ENCODE peak calls at places on chromosome 17, in four cellular contexts. M, U, F and T are unnamed samples.

GRCh38 chr17:82110298-82110697 is 12.3 kb upstream of the FASN start:
- DNase-seq in M (no peak), U (no peak), F (no peak), T (no peak)

GRCh38 chr17:64787921-64788271 is 125.8 kb upstream of the SMURF2 start:
- DNase-seq in M (no peak), U (no peak), F (no peak), T (no peak)

GRCh38 chr17:10021239-10021638 is 116.2 kb upstream of the RCVRN start:
- DNase-seq in M (no peak), U (no peak), F (no peak), T (no peak)

GRCh38 chr17:48129981-48130380 is 22.4 kb downstream of the SNX11 start:
- DNase-seq in M (no peak), U (no peak), F (no peak), T (no peak)

GRCh38 chr17:77354721-77355455 is 214.1 kb downstream of the SEC14L1 start:
- DNase-seq in M (peak; percentile 73), U (peak; percentile 94), F (peak; percentile 71), T (no peak)

GRCh38 chr17:12133183-12133582 is 112.5 kb downstream of the MAP2K4 start:
- DNase-seq in M (no peak), U (no peak), F (no peak), T (no peak)

GRCh38 chr17:78227455-78227916 is 3.9 kb upstream of the TMEM235 start:
- DNase-seq in M (no peak), U (no peak), F (no peak), T (no peak)

GRCh38 chr17:71023631-71024030 is 854.3 kb downstream of the KCNJ2 start:
- DNase-seq in M (no peak), U (no peak), F (no peak), T (peak; percentile 5)

GRCh38 chr17:2090804-2091534 is 36.1 kb downstream of the HIC1 start:
- DNase-seq in M (peak; percentile 64), U (peak; percentile 83), F (no peak), T (peak; percentile 41)

GRCh38 chr17:65593870-65594584 is 32.6 kb upstream of the AXIN2 start:
- DNase-seq in M (no peak), U (no peak), F (no peak), T (peak; percentile 10)

GRCh38 chr17:79188048-79188447 is 113.4 kb downstream of the ENGASE start:
- DNase-seq in M (no peak), U (no peak), F (no peak), T (peak; percentile 18)

GRCh38 chr17:35540589-35541404 is 3.3 kb upstream of the SLFN12L start:
- DNase-seq in M (peak; percentile 31), U (no peak), F (no peak), T (peak; percentile 75)

GRCh38 chr17:76492250-76492988 is 8.8 kb downstream of the RHBDF2 start:
- DNase-seq in M (no peak), U (no peak), F (no peak), T (peak; percentile 75)

GRCh38 chr17:57004944-57005579 is 27.1 kb downstream of the SCPEP1 start:
- DNase-seq in M (no peak), U (no peak), F (no peak), T (peak; percentile 87)

GRCh38 chr17:31394544-31394943 is 3.1 kb downstream of the RAB11FIP4 start:
- DNase-seq in M (peak; percentile 58), U (peak; percentile 4), F (peak; percentile 91), T (peak; percentile 61)

GRCh38 chr17:74922172-74922571 is 883 bp downstream of the USH1G start:
- DNase-seq in M (no peak), U (no peak), F (no peak), T (no peak)

GRCh38 chr17:12808723-12809122 is 19.4 kb downstream of the ARHGAP44 start:
- DNase-seq in M (no peak), U (no peak), F (no peak), T (no peak)

GRCh38 chr17:75010683-75011406 is 1.6 kb upstream of the MRPL58 start:
- DNase-seq in M (peak; percentile 54), U (no peak), F (no peak), T (no peak)

GRCh38 chr17:45172541-45173286 is 11.0 kb downstream of the HEXIM2 start:
- DNase-seq in M (peak; percentile 61), U (peak; percentile 26), F (no peak), T (peak; percentile 57)

GRCh38 chr17:77770331-77771105 is 188.0 kb upstream of the TNRC6C start:
- DNase-seq in M (no peak), U (no peak), F (no peak), T (no peak)

GRCh38 chr17:46053911-46054534 is 55.0 kb downstream of the STH start:
- DNase-seq in M (no peak), U (no peak), F (no peak), T (no peak)

GRCh38 chr17:72336804-72337070 is 215.9 kb downstream of the SOX9 start:
- DNase-seq in M (no peak), U (no peak), F (no peak), T (no peak)

GRCh38 chr17:77206125-77206523 is 65.4 kb downstream of the SEC14L1 start:
- DNase-seq in M (no peak), U (no peak), F (no peak), T (no peak)

GRCh38 chr17:75983501-75984181 is 4.6 kb downstream of the TEN1 start:
- DNase-seq in M (no peak), U (no peak), F (no peak), T (no peak)

GRCh38 chr17:74859439-74860228 is at the start of gene GRIN2C:
- DNase-seq in M (no peak), U (no peak), F (no peak), T (no peak)

GRCh38 chr17:77208217-77208808 is 67.5 kb downstream of the SEC14L1 start:
- DNase-seq in M (no peak), U (peak; percentile 33), F (no peak), T (no peak)

GRCh38 chr17:5035356-5035755 is at the start of gene SLC52A1:
- DNase-seq in M (no peak), U (no peak), F (no peak), T (no peak)

GRCh38 chr17:65442250-65442649 is 119.2 kb downstream of the AXIN2 start:
- DNase-seq in M (no peak), U (no peak), F (no peak), T (no peak)

GRCh38 chr17:48103379-48103715 is 2.1 kb upstream of the CBX1 start:
- DNase-seq in M (no peak), U (no peak), F (no peak), T (no peak)

GRCh38 chr17:31275126-31275525 is 21.9 kb downstream of the OMG start:
- DNase-seq in M (no peak), U (no peak), F (no peak), T (no peak)

GRCh38 chr17:75315541-75316243 is 26.5 kb upstream of the SLC25A19 start:
- DNase-seq in M (no peak), U (no peak), F (no peak), T (peak; percentile 79)

GRCh38 chr17:77564278-77564920 is 394.1 kb upstream of the TNRC6C start:
- DNase-seq in M (no peak), U (no peak), F (no peak), T (no peak)

GRCh38 chr17:72359274-72359673 is 238.5 kb downstream of the SOX9 start:
- DNase-seq in M (no peak), U (no peak), F (no peak), T (no peak)

GRCh38 chr17:6567528-6568185 is 11.3 kb upstream of the PITPNM3 start:
- DNase-seq in M (no peak), U (no peak), F (peak; percentile 13), T (no peak)

GRCh38 chr17:10107320-10108165 is 90.9 kb downstream of the GAS7 start:
- DNase-seq in M (peak; percentile 42), U (no peak), F (no peak), T (no peak)

GRCh38 chr17:9343513-9343912 is 232.1 kb downstream of the STX8 start:
- DNase-seq in M (no peak), U (no peak), F (no peak), T (no peak)

GRCh38 chr17:21209511-21210175 is 4.3 kb downstream of the TMEM11 start:
- DNase-seq in M (peak; percentile 69), U (no peak), F (no peak), T (no peak)

GRCh38 chr17:47693667-47694017 is 319 bp upstream of the TBKBP1 start:
- DNase-seq in M (no peak), U (no peak), F (no peak), T (no peak)

GRCh38 chr17:50219939-50220465 is 18.6 kb upstream of the COL1A1 start:
- DNase-seq in M (no peak), U (no peak), F (peak; percentile 84), T (no peak)

GRCh38 chr17:38871992-38872605 is 2.2 kb downstream of the LASP1 start:
- DNase-seq in M (no peak), U (no peak), F (no peak), T (no peak)

GRCh38 chr17:38869647-38870258 is at the start of gene LASP1:
- DNase-seq in M (peak; percentile 90), U (no peak), F (peak; percentile 96), T (peak; percentile 95)

GRCh38 chr17:38872671-38873385 is 3.0 kb downstream of the LASP1 start:
- DNase-seq in M (no peak), U (no peak), F (no peak), T (no peak)

GRCh38 chr17:38870259-38871165 is 654 bp downstream of the LASP1 start:
- DNase-seq in M (peak; percentile 79), U (no peak), F (no peak), T (peak; percentile 81)

GRCh38 chr17:38871247-38871991 is 1.6 kb downstream of the LASP1 start:
- DNase-seq in M (peak; percentile 50), U (no peak), F (no peak), T (peak; percentile 67)
- TF ChIP-seq CTCF in M (no peak), U (peak; percentile 12), F (peak; percentile 22), T (no peak)

DNA sequence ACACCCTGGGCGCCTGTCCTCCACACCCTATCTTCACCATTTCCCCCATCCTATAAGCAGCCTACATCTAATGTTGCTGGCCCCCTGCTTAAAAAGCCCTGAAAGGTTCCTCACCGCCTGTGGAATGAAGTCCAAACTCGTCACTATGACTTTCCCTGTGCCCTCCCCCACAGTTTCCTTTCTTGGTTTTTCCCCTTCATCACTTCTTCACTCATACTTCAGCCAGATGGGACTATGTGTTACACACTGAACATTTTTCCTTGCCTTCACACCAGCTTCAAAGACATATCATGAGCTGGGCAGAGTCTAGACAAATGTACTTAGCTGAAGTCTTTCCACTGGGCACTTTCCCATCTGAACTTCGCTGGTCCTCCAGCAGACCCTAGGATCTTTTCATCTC is 1.5 kb upstream of the MARCHF10 start:
- DNase-seq in M (no peak), U (no peak), F (no peak), T (no peak)
- TF ChIP-seq CTCF in M (no peak), U (no peak), F (no peak), T (no peak)

GRCh38 chr17:28727727-28728363 is 743 bp upstream of the NEK8 start:
- DNase-seq in M (no peak), U (no peak), F (no peak), T (peak; percentile 97)
- TF ChIP-seq CTCF in M (peak; percentile 41), U (peak; percentile 44), F (peak; percentile 18), T (peak; percentile 24)

DNA sequence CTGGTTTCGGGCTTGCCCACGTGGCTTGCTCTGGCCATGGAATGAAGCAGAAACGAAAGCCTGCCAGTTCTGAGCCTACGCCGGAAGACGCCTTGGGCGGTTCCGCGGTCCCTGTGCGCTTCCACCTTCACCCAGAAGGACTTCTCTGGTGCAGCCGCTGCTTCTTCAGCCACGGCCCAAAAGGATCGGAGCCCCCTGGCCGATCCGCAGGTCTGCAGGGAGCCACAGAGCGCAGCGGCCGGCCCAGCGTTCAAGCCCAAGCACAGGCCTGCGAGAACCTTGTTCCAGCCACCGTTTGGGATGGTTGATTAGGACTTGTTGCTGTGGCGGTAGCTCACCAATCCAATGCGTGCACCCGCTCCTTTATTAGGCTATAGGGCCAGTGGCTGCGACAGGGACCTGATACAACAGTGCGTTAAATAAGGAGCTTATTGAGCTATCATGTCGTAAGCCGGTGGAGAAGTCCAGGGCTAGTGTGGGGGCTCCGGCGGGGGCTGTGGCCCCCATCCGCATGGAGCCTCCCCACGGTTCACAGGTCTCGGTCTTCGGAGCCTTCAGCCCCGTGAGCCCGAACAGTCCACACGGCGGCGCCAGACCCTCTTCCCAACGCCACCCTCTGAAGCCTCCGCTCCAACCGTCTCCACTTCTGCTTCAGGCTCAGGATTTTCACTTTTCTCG is 10.2 kb upstream of the MPP2 start:
- DNase-seq in M (peak; percentile 43), U (no peak), F (no peak), T (peak; percentile 79)
- TF ChIP-seq CTCF in M (peak; percentile 64), U (peak; percentile 51), F (peak; percentile 30), T (peak; percentile 65)